ENCODE peak calls at places on chromosomes 13 and 19, in nine cellular contexts. K, N, I, D, E, T, O, L and F are unnamed samples.

GRCh38 chr19:682678-683320 is 6.6 kb downstream of the FSTL3 start:
- DNase-seq in K (no peak), N (peak; percentile 42), I (no peak), D (no peak), E (no peak), T (no peak), O (no peak), L (peak; percentile 47), F (no peak)

GRCh38 chr19:55484571-55485438 is at the start of gene NAT14:
- DNase-seq in K (peak; percentile 63), N (peak; percentile 96), I (peak; percentile 70), D (no peak), E (peak; percentile 61), T (no peak), O (peak; percentile 82), L (no peak), F (no peak)

GRCh38 chr13:23966221-23966690 is 69.0 kb upstream of the C1QTNF9B start:
- DNase-seq in K (no peak), N (no peak), I (no peak), D (no peak), E (no peak), T (no peak), O (no peak), L (no peak), F (no peak)

GRCh38 chr19:57576661-57577060 is 2.0 kb downstream of the ZNF416 start:
- DNase-seq in K (no peak), N (no peak), I (no peak), D (no peak), E (no peak), T (no peak), O (no peak), L (no peak), F (no peak)

GRCh38 chr13:30047154-30047874 is 196.9 kb upstream of the UBL3 start:
- DNase-seq in K (peak; percentile 12), N (no peak), I (no peak), D (no peak), E (no peak), T (no peak), O (no peak), L (no peak), F (no peak)

GRCh38 chr13:74066937-74067336 is 67.3 kb downstream of the KLF12 start:
- DNase-seq in K (no peak), N (no peak), I (no peak), D (no peak), E (no peak), T (no peak), O (no peak), L (no peak), F (no peak)

GRCh38 chr19:2528543-2529173 is 52.7 kb downstream of the GADD45B start:
- DNase-seq in K (no peak), N (no peak), I (no peak), D (no peak), E (no peak), T (no peak), O (no peak), L (peak; percentile 88), F (peak; percentile 62)

GRCh38 chr19:48842744-48843162 is 6.5 kb upstream of the HSD17B14 start:
- DNase-seq in K (peak; percentile 51), N (peak; percentile 84), I (no peak), D (no peak), E (peak; percentile 57), T (no peak), O (peak; percentile 76), L (no peak), F (peak; percentile 47)

GRCh38 chr19:33406521-33407139 is 33.1 kb downstream of the CEBPG start:
- DNase-seq in K (peak; percentile 78), N (peak; percentile 97), I (peak; percentile 63), D (no peak), E (peak; percentile 72), T (peak; percentile 31), O (peak; percentile 79), L (no peak), F (peak; percentile 77)

GRCh38 chr19:16330811-16331690 is 6.4 kb downstream of the KLF2 start:
- DNase-seq in K (no peak), N (no peak), I (no peak), D (no peak), E (no peak), T (no peak), O (no peak), L (no peak), F (no peak)

GRCh38 chr19:36668646-36669045 is 2.0 kb upstream of the ZNF461 start:
- DNase-seq in K (no peak), N (no peak), I (no peak), D (no peak), E (no peak), T (no peak), O (no peak), L (no peak), F (no peak)

GRCh38 chr19:36679455-36679854 is 8.0 kb upstream of the ZNF567 start:
- DNase-seq in K (no peak), N (no peak), I (no peak), D (no peak), E (no peak), T (no peak), O (no peak), L (no peak), F (no peak)

GRCh38 chr19:36672368-36672767 is 5.7 kb upstream of the ZNF461 start:
- DNase-seq in K (no peak), N (no peak), I (peak; percentile 38), D (no peak), E (no peak), T (no peak), O (no peak), L (no peak), F (no peak)

GRCh38 chr19:36674201-36674600 is 7.6 kb upstream of the ZNF461 start:
- DNase-seq in K (no peak), N (no peak), I (no peak), D (no peak), E (no peak), T (no peak), O (no peak), L (no peak), F (no peak)
- H3K9me3 ChIP-seq in K (peaks cover 26% of the 10 kb centered on the region), N (peaks cover 27% of the 10 kb centered on the region), I (peaks cover 65% of the 10 kb centered on the region), D (no peaks in the 10 kb centered on the region), E (no peaks in the 10 kb centered on the region), T (peaks cover 38% of the 10 kb centered on the region), O (peaks cover 5% of the 10 kb centered on the region), L (peaks cover 85% of the 10 kb centered on the region), F (peaks cover 26% of the 10 kb centered on the region)

GRCh38 chr19:8468124-8468523 is 23.3 kb downstream of the HNRNPM start:
- DNase-seq in K (no peak), N (no peak), I (no peak), D (no peak), E (no peak), T (no peak), O (no peak), L (no peak), F (no peak)

GRCh38 chr19:8473652-8474476 is 28.6 kb downstream of the PRAM1 start:
- DNase-seq in K (no peak), N (no peak), I (no peak), D (no peak), E (no peak), T (no peak), O (no peak), L (no peak), F (no peak)

GRCh38 chr19:8463343-8463742 is 18.6 kb downstream of the HNRNPM start:
- DNase-seq in K (no peak), N (no peak), I (no peak), D (no peak), E (no peak), T (no peak), O (no peak), L (no peak), F (no peak)

GRCh38 chr19:8466018-8466417 is 21.2 kb downstream of the HNRNPM start:
- DNase-seq in K (no peak), N (no peak), I (no peak), D (no peak), E (no peak), T (no peak), O (no peak), L (no peak), F (no peak)

DNA sequence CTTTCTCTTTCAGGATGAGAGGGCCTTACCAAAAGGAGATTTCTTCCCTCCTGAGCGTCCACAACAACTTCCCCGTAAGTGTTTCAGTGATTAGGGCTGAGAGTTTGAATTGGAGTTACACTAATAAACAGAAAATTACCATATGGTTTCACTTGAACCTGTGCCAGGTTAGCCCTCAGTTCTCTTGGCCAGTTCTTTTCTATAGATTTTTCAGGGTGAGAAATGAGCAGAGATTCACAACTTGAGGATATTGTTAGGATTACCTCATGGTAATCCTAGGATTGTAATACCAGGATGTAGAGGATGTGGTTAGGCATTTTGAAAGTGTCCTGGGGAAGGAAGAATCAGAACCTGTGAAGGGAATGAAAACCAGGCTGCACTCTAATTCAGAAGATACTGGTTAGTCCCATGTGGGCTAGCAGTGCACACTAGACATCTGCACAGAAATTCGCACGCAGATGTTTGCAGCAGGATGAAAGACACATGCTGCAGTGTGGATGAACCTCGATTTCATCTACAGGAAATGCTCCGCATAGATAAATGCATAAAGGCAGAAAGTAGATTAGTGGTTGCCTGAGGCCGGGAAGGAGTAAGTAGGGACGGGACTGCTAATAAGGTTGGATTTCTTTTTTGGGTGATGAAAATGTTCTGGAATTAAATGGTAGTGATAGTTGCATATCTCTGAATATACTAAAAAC is 24.1 kb downstream of the HNRNPM start:
- DNase-seq in K (no peak), N (no peak), I (no peak), D (no peak), E (no peak), T (no peak), O (no peak), L (no peak), F (no peak)
- H3K4me3 ChIP-seq in K (no peak overlapping the region), N (no peak overlapping the region), I (no peak overlapping the region), D (no peak overlapping the region), E (no peak overlapping the region), T (no peak overlapping the region), O (no peak overlapping the region), L (no peak overlapping the region), F (no peak overlapping the region)

GRCh38 chr13:60261432-60262351 is 98.0 kb upstream of the DIAPH3 start:
- DNase-seq in K (no peak), N (peak; percentile 78), I (no peak), D (no peak), E (no peak), T (no peak), O (no peak), L (no peak), F (no peak)

GRCh38 chr13:60265566-60265965 is 101.8 kb upstream of the DIAPH3 start:
- DNase-seq in K (no peak), N (no peak), I (no peak), D (no peak), E (no peak), T (no peak), O (no peak), L (no peak), F (no peak)

GRCh38 chr13:60258349-60258748 is 94.6 kb upstream of the DIAPH3 start:
- DNase-seq in K (no peak), N (peak; percentile 66), I (no peak), D (no peak), E (no peak), T (no peak), O (no peak), L (no peak), F (no peak)

GRCh38 chr13:60260440-60260839 is 96.7 kb upstream of the DIAPH3 start:
- DNase-seq in K (no peak), N (peak; percentile 73), I (no peak), D (no peak), E (no peak), T (no peak), O (no peak), L (no peak), F (no peak)
- TF ChIP-seq CTCF in K (no peak), N (peak; percentile 69), I (no peak), D (no peak), E (no peak), T (no peak), O (no peak), L (no peak), F (no peak)

GRCh38 chr19:11735375-11735774 is 3.4 kb downstream of the ZNF823 start:
- DNase-seq in K (no peak), N (no peak), I (no peak), D (no peak), E (no peak), T (no peak), O (no peak), L (no peak), F (no peak)

GRCh38 chr19:11729586-11729985 is 9.2 kb downstream of the ZNF823 start:
- DNase-seq in K (no peak), N (no peak), I (no peak), D (no peak), E (no peak), T (no peak), O (no peak), L (no peak), F (no peak)
- H3K9me3 ChIP-seq in K (peaks cover 5% of the 10 kb centered on the region), N (peaks cover 16% of the 10 kb centered on the region), I (no peaks in the 10 kb centered on the region), D (no peaks in the 10 kb centered on the region), E (no peaks in the 10 kb centered on the region), T (peaks cover 12% of the 10 kb centered on the region), O (no peaks in the 10 kb centered on the region), L (no peaks in the 10 kb centered on the region), F (no peaks in the 10 kb centered on the region)